ENCODE peak calls at places on chromosomes 5 and 9, in four cellular contexts. J, M, I and P are unnamed samples.

GRCh38 chr5:159515909-159516415 is 185.7 kb upstream of the IL12B start:
- DNase-seq in I (peak; percentile 65), M (peak; percentile 34), J (peak; percentile 38), P (peak; percentile 75)

GRCh38 chr5:175550055-175550660 is 71.8 kb downstream of the SFXN1 start:
- DNase-seq in M (no peak), I (no peak), J (no peak), P (no peak)

GRCh38 chr9:121725008-121725795 is 73.8 kb downstream of the DAB2IP start:
- DNase-seq in J (peak; percentile 94), M (no peak), I (no peak), P (no peak)

GRCh38 chr5:12467799-12468198 is 563.6 kb upstream of the CTNND2 start:
- DNase-seq in M (no peak), J (no peak), I (no peak), P (no peak)

GRCh38 chr9:137740311-137740710 is 121.5 kb downstream of the EHMT1 start:
- DNase-seq in J (no peak), I (no peak), M (no peak), P (no peak)

GRCh38 chr5:20286512-20286911 is 298.5 kb upstream of the CDH18 start:
- DNase-seq in M (peak; percentile 31), I (no peak), J (peak; percentile 35), P (peak; percentile 45)

GRCh38 chr5:141476132-141476909 is 555 bp downstream of the PCDHGC3 start:
- DNase-seq in I (no peak), J (peak; percentile 79), M (peak; percentile 60), P (no peak)

GRCh38 chr5:106894964-106895363 is 775.8 kb downstream of the EFNA5 start:
- DNase-seq in M (no peak), I (no peak), J (no peak), P (peak; percentile 21)

GRCh38 chr9:93276973-93277372 is 93.0 kb downstream of the WNK2 start:
- DNase-seq in M (no peak), J (no peak), I (no peak), P (no peak)

GRCh38 chr5:171258737-171259405 is 50.2 kb upstream of the TLX3 start:
- DNase-seq in M (no peak), J (no peak), I (no peak), P (no peak)

GRCh38 chr5:136511046-136511445 is 145.7 kb upstream of the TRPC7 start:
- DNase-seq in I (no peak), J (no peak), M (no peak), P (peak; percentile 99)

GRCh38 chr9:70421020-70421271 is 6.5 kb upstream of the KLF9 start:
- DNase-seq in M (no peak), I (no peak), J (no peak), P (no peak)

GRCh38 chr5:127561254-127561653 is 43.8 kb downstream of the PRRC1 start:
- DNase-seq in I (no peak), M (no peak), J (peak; percentile 1), P (no peak)

GRCh38 chr9:131530546-131530929 is 525 bp downstream of the UCK1 start:
- DNase-seq in J (peak; percentile 33), I (peak; percentile 15), M (peak; percentile 50), P (peak; percentile 65)

GRCh38 chr5:130871346-130872086 is 293.5 kb downstream of the HINT1 start:
- DNase-seq in I (peak; percentile 74), M (peak; percentile 3), J (peak; percentile 3), P (peak; percentile 66)

GRCh38 chr9:133048595-133048994 is 13.2 kb upstream of the CEL start:
- DNase-seq in J (no peak), I (peak; percentile 47), M (peak; percentile 34), P (peak; percentile 55)

GRCh38 chr5:139410886-139411835 is 7.3 kb upstream of the SPATA24 start:
- DNase-seq in J (no peak), M (no peak), I (no peak), P (no peak)

GRCh38 chr5:112923148-112923917 is 1.3 kb upstream of the REEP5 start:
- DNase-seq in I (peak; percentile 72), M (no peak), J (no peak), P (no peak)

GRCh38 chr5:115098041-115098702 is 71.5 kb downstream of the TRIM36 start:
- DNase-seq in I (peak; percentile 86), M (peak; percentile 58), J (peak; percentile 46), P (peak; percentile 70)

GRCh38 chr9:22065431-22065830 is 56.3 kb upstream of the CDKN2B start:
- DNase-seq in J (no peak), M (no peak), I (no peak), P (no peak)

GRCh38 chr5:96936431-96937221 is 746 bp downstream of the LNPEP start:
- DNase-seq in M (peak; percentile 21), I (peak; percentile 49), J (peak; percentile 28), P (peak; percentile 41)

GRCh38 chr5:1180841-1181271 is 20.5 kb upstream of the SLC6A19 start:
- DNase-seq in J (no peak), M (no peak), I (no peak), P (no peak)

GRCh38 chr5:54713923-54714581 is 196.5 kb downstream of the SNX18 start:
- DNase-seq in I (no peak), M (no peak), J (no peak), P (no peak)